ENCODE peak calls at places on chromosomes 7 and 10, in nine cellular contexts. K is left ventricle myocardium inferior; X is CD8-positive, alpha-beta T cell; D is kidney; R is esophagus muscularis mucosa; G is caudate nucleus; O is breast epithelium; H is fibroblast of lung; T is GM12878. A is an unnamed sample.

GRCh38 chr10:117139581-117140524 is 1.8 kb upstream of the VAX1 start:
- DNase-seq in K (no peak), X (no peak), D (peak), R (no peak), G (no peak), O (no peak), H (no peak), T (peak), A (no peak)

GRCh38 chr7:155340721-155341120 is 43.0 kb downstream of the INSIG1 start:
- DNase-seq in K (no peak), X (no peak), D (no peak), R (no peak), G (no peak), O (no peak), H (no peak), T (no peak), A (no peak)

GRCh38 chr10:58996063-58996462 is 180.4 kb upstream of the PHYHIPL start:
- DNase-seq in K (no peak), X (no peak), D (no peak), R (no peak), G (no peak), O (no peak), H (no peak), T (no peak), A (no peak)

GRCh38 chr10:127374901-127375300 is 174.2 kb upstream of the NPS start:
- DNase-seq in K (no peak), X (no peak), D (no peak), R (no peak), G (no peak), O (no peak), H (no peak), T (no peak), A (no peak)

GRCh38 chr10:91976324-91977051 is 52.9 kb downstream of the BTAF1 start:
- DNase-seq in K (no peak), X (no peak), D (no peak), R (no peak), G (no peak), O (no peak), H (no peak), T (no peak), A (no peak)

GRCh38 chr10:124149681-124150080 is 56.3 kb upstream of the CHST15 start:
- DNase-seq in K (no peak), X (no peak), D (peak), R (no peak), G (no peak), O (no peak), H (no peak), T (peak), A (no peak)

GRCh38 chr10:119031496-119032059 is 2.1 kb downstream of the NANOS1 start:
- DNase-seq in K (no peak), X (no peak), D (no peak), R (peak), G (no peak), O (no peak), H (peak), T (no peak), A (no peak)

GRCh38 chr7:82818091-82818620 is 344.5 kb downstream of the PCLO start:
- DNase-seq in K (no peak), X (no peak), D (no peak), R (no peak), G (no peak), O (no peak), H (no peak), T (no peak), A (no peak)

GRCh38 chr7:102890292-102890970 is 22.4 kb upstream of the LRRC17 start:
- DNase-seq in K (no peak), X (no peak), D (no peak), R (no peak), G (no peak), O (no peak), H (peak), T (no peak), A (no peak)

GRCh38 chr10:42755028-42755451 is 27.6 kb upstream of the BMS1 start:
- DNase-seq in K (no peak), X (no peak), D (no peak), R (no peak), G (no peak), O (no peak), H (no peak), T (no peak), A (no peak)

GRCh38 chr10:71597821-71598498 is 121.6 kb downstream of the C10orf105 start:
- DNase-seq in K (peak), X (no peak), D (peak), R (no peak), G (peak), O (peak), H (peak), T (no peak), A (no peak)

GRCh38 chr7:25359471-25360059 is 131.3 kb upstream of the NPVF start:
- DNase-seq in K (no peak), X (no peak), D (no peak), R (no peak), G (no peak), O (no peak), H (peak), T (no peak), A (no peak)

GRCh38 chr10:58637372-58637771 is 124.7 kb downstream of the BICC1 start:
- DNase-seq in K (no peak), X (no peak), D (no peak), R (no peak), G (no peak), O (peak), H (peak), T (no peak), A (no peak)

GRCh38 chr7:4144801-4145470 is 537.2 kb upstream of the FOXK1 start:
- DNase-seq in K (peak), X (no peak), D (peak), R (no peak), G (no peak), O (no peak), H (peak), T (no peak), A (no peak)

GRCh38 chr10:57657164-57657765 is 610.4 kb downstream of the IPMK start:
- DNase-seq in K (peak), X (no peak), D (no peak), R (no peak), G (no peak), O (no peak), H (peak), T (no peak), A (no peak)

GRCh38 chr7:142299226-142299625 is 41.4 kb upstream of the PRSS58 start:
- DNase-seq in K (no peak), X (no peak), D (no peak), R (no peak), G (no peak), O (no peak), H (no peak), T (no peak), A (no peak)

GRCh38 chr7:22935269-22935668 is 78.7 kb downstream of the HYCC1 start:
- DNase-seq in K (no peak), X (no peak), D (no peak), R (no peak), G (no peak), O (no peak), H (no peak), T (no peak), A (no peak)

GRCh38 chr7:100680589-100681271 is 7.2 kb downstream of the GNB2 start:
- DNase-seq in K (peak), X (no peak), D (peak), R (no peak), G (peak), O (no peak), H (no peak), T (no peak), A (no peak)

GRCh38 chr10:118256209-118256608 is 85.9 kb downstream of the FAM204A start:
- DNase-seq in K (no peak), X (no peak), D (no peak), R (no peak), G (no peak), O (no peak), H (no peak), T (no peak), A (no peak)

GRCh38 chr10:69004821-69005220 is 16.2 kb downstream of the KIFBP start:
- DNase-seq in K (no peak), X (no peak), D (no peak), R (no peak), G (no peak), O (no peak), H (peak), T (no peak), A (no peak)

GRCh38 chr10:77245953-77246352 is 391.7 kb downstream of the KCNMA1 start:
- DNase-seq in K (no peak), X (no peak), D (no peak), R (no peak), G (no peak), O (no peak), H (peak), T (no peak), A (no peak)

GRCh38 chr10:77244746-77245145 is 392.9 kb downstream of the KCNMA1 start:
- DNase-seq in K (no peak), X (no peak), D (no peak), R (no peak), G (no peak), O (no peak), H (no peak), T (no peak), A (no peak)

GRCh38 chr10:77248104-77248503 is 389.5 kb downstream of the KCNMA1 start:
- DNase-seq in K (no peak), X (no peak), D (no peak), R (no peak), G (no peak), O (no peak), H (no peak), T (no peak), A (no peak)

GRCh38 chr10:77249901-77250459 is 387.6 kb downstream of the KCNMA1 start:
- DNase-seq in K (no peak), X (no peak), D (no peak), R (no peak), G (no peak), O (no peak), H (no peak), T (no peak), A (no peak)

GRCh38 chr10:77247076-77247561 is 390.5 kb downstream of the KCNMA1 start:
- DNase-seq in K (no peak), X (no peak), D (no peak), R (no peak), G (no peak), O (no peak), H (peak), T (no peak), A (no peak)
- H3K27ac ChIP-seq in K (no peak), X (no peak), D (no peak), R (peak), G (peak), O (no peak), H (no peak), T (no peak), A (no peak)

GRCh38 chr10:29555091-29555745 is 79.6 kb downstream of the SVIL start:
- DNase-seq in K (no peak), X (no peak), D (no peak), R (no peak), G (no peak), O (no peak), H (no peak), T (no peak), A (no peak)
- H3K27ac ChIP-seq in K (peak), X (no peak), D (no peak), R (peak), G (no peak), O (peak), H (no peak), T (no peak), A (no peak)

DNA sequence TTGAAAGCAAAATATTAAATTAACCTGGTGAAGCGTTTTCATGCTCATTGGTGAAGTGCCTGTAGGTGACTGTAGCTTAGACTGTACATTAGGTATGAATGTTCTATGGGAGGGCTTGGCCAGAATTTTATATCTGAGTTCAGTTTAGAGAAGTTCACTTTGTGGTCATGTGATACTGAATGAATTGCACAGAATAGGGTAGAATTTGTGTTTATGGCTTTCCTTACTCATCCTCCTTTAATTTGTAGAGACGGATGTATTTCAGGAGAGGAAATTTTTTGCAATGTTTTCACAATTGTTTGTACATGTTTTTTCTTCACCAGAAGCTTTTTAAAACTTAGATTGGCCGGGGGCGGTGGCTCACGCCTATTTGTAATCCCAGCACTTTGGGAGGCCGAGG is 32.3 kb downstream of the REEP3 start:
- DNase-seq in K (no peak), X (no peak), D (no peak), R (no peak), G (no peak), O (no peak), H (peak), T (no peak), A (no peak)
- H3K27ac ChIP-seq in K (no peak), X (no peak), D (no peak), R (no peak), G (no peak), O (peak), H (peak), T (no peak), A (no peak)

GRCh38 chr7:121029302-121029701 is 40.8 kb downstream of the CPED1 start:
- DNase-seq in K (no peak), X (no peak), D (no peak), R (no peak), G (no peak), O (no peak), H (no peak), T (no peak), A (no peak)
- H3K27ac ChIP-seq in K (peak), X (no peak), D (no peak), R (no peak), G (no peak), O (no peak), H (no peak), T (no peak), A (no peak)

DNA sequence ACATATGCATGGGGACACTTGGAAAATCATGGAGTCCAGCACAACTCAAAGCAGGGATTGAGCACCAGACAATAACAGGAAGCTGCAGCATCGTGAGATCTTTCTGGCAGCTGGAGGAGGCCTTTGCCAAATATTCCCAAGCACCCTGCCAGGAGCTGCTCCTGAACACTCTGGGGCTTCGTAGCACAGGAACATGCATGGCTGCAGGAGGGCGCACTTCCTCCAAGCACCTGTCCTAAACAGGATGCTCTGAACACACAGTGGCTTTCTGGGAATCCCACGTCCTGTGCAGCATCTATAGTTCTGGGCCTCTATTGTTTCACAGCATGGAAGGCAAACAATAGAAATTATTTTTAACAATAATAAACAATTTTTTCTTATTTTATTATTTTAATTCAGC is 4.1 kb downstream of the ABLIM1 start:
- DNase-seq in K (peak), X (no peak), D (no peak), R (no peak), G (no peak), O (no peak), H (no peak), T (no peak), A (no peak)
- H3K27ac ChIP-seq in K (peak), X (no peak), D (no peak), R (no peak), G (no peak), O (no peak), H (no peak), T (no peak), A (no peak)